ENCODE peak calls at places on chromosomes 12 and 14, in seven cellular contexts. One of them, this sample, is unnamed.

GRCh38 chr14:94036328-94037167 is 10.4 kb downstream of the OTUB2 start:
- DNase-seq in cardiac fibroblast: peak
- DNase-seq in AG09309: peak
- DNase-seq in fibroblast of mammary gland: peak
- DNase-seq in BE2C: peak
- DNase-seq in dorsolateral prefrontal cortex: no peak
- DNase-seq in psoas muscle: peak
- DNase-seq in this sample: peak

GRCh38 chr14:65658202-65658601 is 245.7 kb downstream of the FUT8 start:
- DNase-seq in cardiac fibroblast: peak
- DNase-seq in AG09309: peak
- DNase-seq in fibroblast of mammary gland: peak
- DNase-seq in BE2C: no peak
- DNase-seq in dorsolateral prefrontal cortex: no peak
- DNase-seq in psoas muscle: no peak
- DNase-seq in this sample: no peak

GRCh38 chr12:91687052-91688017 is 458.3 kb downstream of the BTG1 start:
- DNase-seq in cardiac fibroblast: no peak
- DNase-seq in AG09309: peak
- DNase-seq in fibroblast of mammary gland: peak
- DNase-seq in BE2C: no peak
- DNase-seq in dorsolateral prefrontal cortex: no peak
- DNase-seq in psoas muscle: no peak
- DNase-seq in this sample: no peak

GRCh38 chr14:75295061-75295461 is 16.4 kb downstream of the FOS start:
- DNase-seq in cardiac fibroblast: peak
- DNase-seq in AG09309: no peak
- DNase-seq in fibroblast of mammary gland: peak
- DNase-seq in BE2C: peak
- DNase-seq in dorsolateral prefrontal cortex: peak
- DNase-seq in psoas muscle: peak
- DNase-seq in this sample: no peak

GRCh38 chr12:55972045-55972843 is 1.6 kb upstream of the RAB5B start:
- DNase-seq in cardiac fibroblast: peak
- DNase-seq in AG09309: no peak
- DNase-seq in fibroblast of mammary gland: peak
- DNase-seq in BE2C: no peak
- DNase-seq in dorsolateral prefrontal cortex: no peak
- DNase-seq in psoas muscle: no peak
- DNase-seq in this sample: no peak

GRCh38 chr14:50726372-50727107 is 58.4 kb upstream of the SAV1 start:
- DNase-seq in cardiac fibroblast: peak
- DNase-seq in AG09309: peak
- DNase-seq in fibroblast of mammary gland: peak
- DNase-seq in BE2C: no peak
- DNase-seq in dorsolateral prefrontal cortex: no peak
- DNase-seq in psoas muscle: no peak
- DNase-seq in this sample: no peak

GRCh38 chr14:23362200-23362599 is 2.8 kb downstream of the EFS start:
- DNase-seq in cardiac fibroblast: no peak
- DNase-seq in AG09309: no peak
- DNase-seq in fibroblast of mammary gland: peak
- DNase-seq in BE2C: no peak
- DNase-seq in dorsolateral prefrontal cortex: no peak
- DNase-seq in psoas muscle: no peak
- DNase-seq in this sample: peak

GRCh38 chr12:128521981-128522380 is 255.0 kb downstream of the TMEM132C start:
- DNase-seq in cardiac fibroblast: no peak
- DNase-seq in AG09309: no peak
- DNase-seq in fibroblast of mammary gland: no peak
- DNase-seq in BE2C: no peak
- DNase-seq in dorsolateral prefrontal cortex: no peak
- DNase-seq in psoas muscle: no peak
- DNase-seq in this sample: no peak

GRCh38 chr12:79715308-79715707 is 24.5 kb upstream of the PAWR start:
- DNase-seq in cardiac fibroblast: no peak
- DNase-seq in AG09309: no peak
- DNase-seq in fibroblast of mammary gland: no peak
- DNase-seq in BE2C: no peak
- DNase-seq in dorsolateral prefrontal cortex: no peak
- DNase-seq in psoas muscle: no peak
- DNase-seq in this sample: no peak

GRCh38 chr12:99915251-99916082 is 69.3 kb downstream of the ANKS1B start:
- DNase-seq in cardiac fibroblast: peak
- DNase-seq in AG09309: peak
- DNase-seq in fibroblast of mammary gland: peak
- DNase-seq in BE2C: no peak
- DNase-seq in dorsolateral prefrontal cortex: no peak
- DNase-seq in psoas muscle: no peak
- DNase-seq in this sample: no peak

GRCh38 chr14:22419620-22420019 is 169.4 kb downstream of the DAD1 start:
- DNase-seq in cardiac fibroblast: no peak
- DNase-seq in AG09309: no peak
- DNase-seq in fibroblast of mammary gland: no peak
- DNase-seq in BE2C: no peak
- DNase-seq in dorsolateral prefrontal cortex: no peak
- DNase-seq in psoas muscle: no peak
- DNase-seq in this sample: no peak

GRCh38 chr14:22545842-22546721 is 42.9 kb downstream of the DAD1 start:
- DNase-seq in cardiac fibroblast: peak
- DNase-seq in AG09309: no peak
- DNase-seq in fibroblast of mammary gland: peak
- DNase-seq in BE2C: no peak
- DNase-seq in dorsolateral prefrontal cortex: no peak
- DNase-seq in psoas muscle: no peak
- DNase-seq in this sample: no peak

GRCh38 chr14:103391048-103391447 is 5.8 kb downstream of the MARK3 start:
- DNase-seq in cardiac fibroblast: peak
- DNase-seq in AG09309: peak
- DNase-seq in fibroblast of mammary gland: peak
- DNase-seq in BE2C: peak
- DNase-seq in dorsolateral prefrontal cortex: no peak
- DNase-seq in psoas muscle: no peak
- DNase-seq in this sample: no peak

GRCh38 chr14:103392106-103392505 is 6.9 kb downstream of the MARK3 start:
- DNase-seq in cardiac fibroblast: no peak
- DNase-seq in AG09309: no peak
- DNase-seq in fibroblast of mammary gland: no peak
- DNase-seq in BE2C: no peak
- DNase-seq in dorsolateral prefrontal cortex: no peak
- DNase-seq in psoas muscle: no peak
- DNase-seq in this sample: no peak

GRCh38 chr14:103393687-103394626 is 8.7 kb downstream of the MARK3 start:
- DNase-seq in cardiac fibroblast: peak
- DNase-seq in AG09309: no peak
- DNase-seq in fibroblast of mammary gland: peak
- DNase-seq in BE2C: no peak
- DNase-seq in dorsolateral prefrontal cortex: no peak
- DNase-seq in psoas muscle: no peak
- DNase-seq in this sample: no peak

GRCh38 chr14:103392572-103392971 is 7.4 kb downstream of the MARK3 start:
- DNase-seq in cardiac fibroblast: no peak
- DNase-seq in AG09309: no peak
- DNase-seq in fibroblast of mammary gland: no peak
- DNase-seq in BE2C: no peak
- DNase-seq in dorsolateral prefrontal cortex: no peak
- DNase-seq in psoas muscle: no peak
- DNase-seq in this sample: no peak

DNA sequence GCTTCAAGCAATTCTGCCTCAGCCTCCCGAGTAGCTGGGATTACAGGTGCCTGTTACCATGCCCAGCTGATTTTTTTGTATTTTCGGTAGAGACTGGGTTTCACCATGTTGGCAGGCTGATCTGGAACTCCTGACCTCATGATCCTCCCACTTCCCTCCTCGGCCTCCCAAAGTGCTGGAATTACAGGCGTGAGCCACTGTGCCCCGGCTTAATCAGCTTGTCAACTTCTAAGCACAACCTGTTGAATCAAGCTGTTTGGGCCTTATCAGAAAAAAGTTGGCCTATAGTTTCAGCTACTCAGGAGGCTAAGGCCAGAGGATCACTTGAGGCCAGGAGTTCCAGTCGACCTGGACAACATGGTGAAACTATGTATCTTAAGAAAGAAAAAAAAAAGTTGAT is 7.9 kb downstream of the MARK3 start:
- DNase-seq in cardiac fibroblast: no peak
- DNase-seq in AG09309: no peak
- DNase-seq in fibroblast of mammary gland: no peak
- DNase-seq in BE2C: no peak
- DNase-seq in dorsolateral prefrontal cortex: no peak
- DNase-seq in psoas muscle: no peak
- DNase-seq in this sample: no peak
- TF ChIP-seq CTCF in cardiac fibroblast: no peak
- TF ChIP-seq CTCF in AG09309: no peak
- TF ChIP-seq CTCF in fibroblast of mammary gland: no peak
- TF ChIP-seq CTCF in BE2C: no peak
- TF ChIP-seq CTCF in dorsolateral prefrontal cortex: no peak
- TF ChIP-seq CTCF in psoas muscle: no peak
- TF ChIP-seq CTCF in this sample: no peak

GRCh38 chr14:96057738-96058137 is 18.6 kb downstream of the C14orf132 start:
- DNase-seq in cardiac fibroblast: no peak
- DNase-seq in AG09309: no peak
- DNase-seq in fibroblast of mammary gland: no peak
- DNase-seq in BE2C: no peak
- DNase-seq in dorsolateral prefrontal cortex: no peak
- DNase-seq in psoas muscle: no peak
- DNase-seq in this sample: no peak

GRCh38 chr14:96055065-96055752 is 16.0 kb downstream of the C14orf132 start:
- DNase-seq in cardiac fibroblast: peak
- DNase-seq in AG09309: no peak
- DNase-seq in fibroblast of mammary gland: peak
- DNase-seq in BE2C: peak
- DNase-seq in dorsolateral prefrontal cortex: no peak
- DNase-seq in psoas muscle: no peak
- DNase-seq in this sample: no peak

GRCh38 chr14:96055753-96056508 is 16.8 kb downstream of the C14orf132 start:
- DNase-seq in cardiac fibroblast: no peak
- DNase-seq in AG09309: no peak
- DNase-seq in fibroblast of mammary gland: no peak
- DNase-seq in BE2C: no peak
- DNase-seq in dorsolateral prefrontal cortex: no peak
- DNase-seq in psoas muscle: no peak
- DNase-seq in this sample: no peak

GRCh38 chr14:96058606-96059200 is 19.5 kb downstream of the C14orf132 start:
- DNase-seq in cardiac fibroblast: no peak
- DNase-seq in AG09309: no peak
- DNase-seq in fibroblast of mammary gland: no peak
- DNase-seq in BE2C: no peak
- DNase-seq in dorsolateral prefrontal cortex: no peak
- DNase-seq in psoas muscle: no peak
- DNase-seq in this sample: no peak

GRCh38 chr14:96056509-96057422 is 17.6 kb downstream of the C14orf132 start:
- DNase-seq in cardiac fibroblast: no peak
- DNase-seq in AG09309: no peak
- DNase-seq in fibroblast of mammary gland: no peak
- DNase-seq in BE2C: no peak
- DNase-seq in dorsolateral prefrontal cortex: no peak
- DNase-seq in psoas muscle: no peak
- DNase-seq in this sample: no peak
- TF ChIP-seq CTCF in cardiac fibroblast: no peak
- TF ChIP-seq CTCF in AG09309: no peak
- TF ChIP-seq CTCF in fibroblast of mammary gland: no peak
- TF ChIP-seq CTCF in BE2C: peak
- TF ChIP-seq CTCF in dorsolateral prefrontal cortex: no peak
- TF ChIP-seq CTCF in psoas muscle: no peak
- TF ChIP-seq CTCF in this sample: no peak

GRCh38 chr12:108234155-108234554 is 105.0 kb downstream of the CMKLR1 start:
- DNase-seq in cardiac fibroblast: no peak
- DNase-seq in AG09309: peak
- DNase-seq in fibroblast of mammary gland: peak
- DNase-seq in BE2C: peak
- DNase-seq in dorsolateral prefrontal cortex: no peak
- DNase-seq in psoas muscle: peak
- DNase-seq in this sample: no peak
- TF ChIP-seq CTCF in cardiac fibroblast: no peak
- TF ChIP-seq CTCF in AG09309: peak
- TF ChIP-seq CTCF in fibroblast of mammary gland: peak
- TF ChIP-seq CTCF in BE2C: peak
- TF ChIP-seq CTCF in dorsolateral prefrontal cortex: no peak
- TF ChIP-seq CTCF in psoas muscle: peak
- TF ChIP-seq CTCF in this sample: no peak

GRCh38 chr14:32201196-32201815 is 539 bp upstream of the RNU6-7 start:
- DNase-seq in cardiac fibroblast: peak
- DNase-seq in AG09309: no peak
- DNase-seq in fibroblast of mammary gland: peak
- DNase-seq in BE2C: peak
- DNase-seq in dorsolateral prefrontal cortex: peak
- DNase-seq in psoas muscle: peak
- DNase-seq in this sample: peak

GRCh38 chr14:32201816-32202467 is at the start of gene RNU6-7:
- DNase-seq in cardiac fibroblast: no peak
- DNase-seq in AG09309: no peak
- DNase-seq in fibroblast of mammary gland: peak
- DNase-seq in BE2C: peak
- DNase-seq in dorsolateral prefrontal cortex: no peak
- DNase-seq in psoas muscle: peak
- DNase-seq in this sample: peak

GRCh38 chr14:32202468-32202865 is 602 bp downstream of the RNU6-8 start:
- DNase-seq in cardiac fibroblast: peak
- DNase-seq in AG09309: no peak
- DNase-seq in fibroblast of mammary gland: peak
- DNase-seq in BE2C: no peak
- DNase-seq in dorsolateral prefrontal cortex: no peak
- DNase-seq in psoas muscle: no peak
- DNase-seq in this sample: no peak

GRCh38 chr14:32203928-32204357 is 874 bp upstream of the RNU6-8 start:
- DNase-seq in cardiac fibroblast: no peak
- DNase-seq in AG09309: no peak
- DNase-seq in fibroblast of mammary gland: no peak
- DNase-seq in BE2C: no peak
- DNase-seq in dorsolateral prefrontal cortex: no peak
- DNase-seq in psoas muscle: peak
- DNase-seq in this sample: no peak

DNA sequence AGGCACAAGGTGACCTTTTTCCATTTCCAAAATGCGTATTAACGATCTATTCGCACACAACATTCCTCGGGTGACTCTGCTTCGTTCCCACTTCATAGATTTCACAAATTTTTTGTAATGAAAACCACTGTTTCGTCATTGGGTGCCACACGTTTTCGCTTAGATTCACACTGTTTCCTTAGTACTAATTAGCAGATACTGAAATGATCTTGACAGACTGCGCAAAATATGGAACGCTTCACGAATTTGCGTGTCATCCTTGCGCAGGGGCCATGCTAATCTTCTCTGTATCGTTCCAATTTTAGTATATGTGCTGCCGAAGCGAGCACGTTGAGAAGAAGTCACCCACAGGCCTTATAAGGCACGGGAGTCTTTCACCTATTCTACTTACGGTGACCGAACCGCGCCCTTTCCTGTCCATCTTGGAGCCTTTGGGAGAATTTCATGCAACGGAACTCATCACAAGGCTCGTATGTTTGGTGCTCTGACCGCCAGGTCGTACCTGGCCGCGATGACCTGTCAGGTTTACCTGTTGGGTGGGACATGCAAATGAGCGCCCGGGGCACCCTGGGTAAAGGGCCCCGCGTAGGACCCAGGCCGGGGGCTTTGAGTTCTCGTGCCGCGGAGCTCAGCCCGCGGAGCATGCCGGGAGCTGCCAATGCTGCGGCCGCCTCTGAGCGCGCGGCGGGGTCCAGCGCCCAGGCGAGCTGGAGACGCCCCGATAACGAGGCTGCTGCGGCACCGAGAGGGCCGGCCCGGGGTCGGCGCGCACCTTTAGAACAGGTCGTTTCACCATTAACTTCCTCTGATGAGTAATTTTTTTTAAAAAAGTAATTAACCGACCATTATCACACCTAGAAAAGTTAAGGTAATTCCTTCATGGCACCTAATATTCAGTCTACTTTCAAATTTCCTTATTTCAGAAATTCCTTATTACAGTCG is at the start of gene RNU6-8:
- DNase-seq in cardiac fibroblast: peak
- DNase-seq in AG09309: peak
- DNase-seq in fibroblast of mammary gland: peak
- DNase-seq in BE2C: peak
- DNase-seq in dorsolateral prefrontal cortex: peak
- DNase-seq in psoas muscle: peak
- DNase-seq in this sample: peak
- TF ChIP-seq CTCF in cardiac fibroblast: no peak
- TF ChIP-seq CTCF in AG09309: no peak
- TF ChIP-seq CTCF in fibroblast of mammary gland: no peak
- TF ChIP-seq CTCF in BE2C: no peak
- TF ChIP-seq CTCF in dorsolateral prefrontal cortex: no peak
- TF ChIP-seq CTCF in psoas muscle: no peak
- TF ChIP-seq CTCF in this sample: no peak

This sample was measured in glutamatergic neuron.